ENCODE peak calls at places on chromosomes 6 and 20, in eight cellular contexts. Z, Y, I, R, O, E, K and D are unnamed samples.

GRCh38 chr6:154197176-154197850 is 158.3 kb downstream of the OPRM1 start:
- DNase-seq in Z (no peak), Y (peak), K (peak), E (no peak), I (peak), O (no peak), R (no peak), D (no peak)

GRCh38 chr6:5246141-5246869 is 14.4 kb downstream of the LYRM4 start:
- DNase-seq in E (no peak), Z (no peak), K (no peak), I (no peak), R (no peak), O (no peak), Y (no peak), D (no peak)

GRCh38 chr6:161366301-161366953 is 92.6 kb upstream of the AGPAT4 start:
- DNase-seq in R (no peak), Y (no peak), O (no peak), K (no peak), Z (no peak), I (no peak), E (no peak), D (no peak)

GRCh38 chr6:46053034-46053933 is 37.6 kb upstream of the CLIC5 start:
- DNase-seq in Z (no peak), R (no peak), I (no peak), K (no peak), O (peak), Y (peak), E (no peak), D (no peak)

GRCh38 chr6:87407531-87407895 is 259 bp upstream of the CFAP206 start:
- DNase-seq in O (peak), Z (no peak), Y (peak), E (no peak), R (no peak), I (peak), K (no peak), D (no peak)

GRCh38 chr6:3073382-3073781 is 5.1 kb downstream of the RIPK1 start:
- DNase-seq in I (no peak), E (no peak), Y (no peak), Z (no peak), K (no peak), O (peak), R (no peak), D (no peak)

GRCh38 chr6:149128489-149129145 is 188.9 kb upstream of the TAB2 start:
- DNase-seq in K (no peak), I (no peak), Z (no peak), O (no peak), Y (no peak), R (no peak), E (no peak), D (no peak)

GRCh38 chr20:43536817-43537440 is 21.9 kb upstream of the SGK2 start:
- DNase-seq in E (no peak), O (no peak), R (no peak), K (no peak), I (peak), Z (no peak), Y (peak), D (no peak)

GRCh38 chr6:1388927-1389790 is at the start of gene FOXF2:
- DNase-seq in O (no peak), K (no peak), Z (no peak), R (no peak), E (no peak), Y (no peak), I (peak), D (no peak)

GRCh38 chr6:114081730-114082129 is 110.8 kb upstream of the HDAC2 start:
- DNase-seq in I (no peak), R (no peak), Y (no peak), K (no peak), E (no peak), Z (no peak), O (no peak), D (no peak)

GRCh38 chr6:143485967-143486366 is 25.6 kb downstream of the FUCA2 start:
- DNase-seq in R (no peak), I (peak), K (no peak), Y (peak), Z (no peak), E (no peak), O (no peak), D (no peak)

GRCh38 chr6:38937839-38938613 is 110.6 kb upstream of the GLP1R start:
- DNase-seq in O (no peak), Z (no peak), K (no peak), E (no peak), I (no peak), Y (no peak), R (no peak), D (no peak)

GRCh38 chr6:38938741-38939140 is 109.8 kb upstream of the GLP1R start:
- DNase-seq in Z (no peak), R (no peak), K (no peak), O (no peak), I (no peak), E (no peak), Y (no peak), D (no peak)

GRCh38 chr6:38929560-38929959 is 119.0 kb upstream of the GLP1R start:
- DNase-seq in I (no peak), O (no peak), R (no peak), Z (no peak), Y (no peak), K (no peak), E (no peak), D (no peak)

GRCh38 chr6:38935051-38935450 is 113.5 kb upstream of the GLP1R start:
- DNase-seq in I (no peak), Y (no peak), R (no peak), E (no peak), K (no peak), Z (no peak), O (no peak), D (no peak)

DNA sequence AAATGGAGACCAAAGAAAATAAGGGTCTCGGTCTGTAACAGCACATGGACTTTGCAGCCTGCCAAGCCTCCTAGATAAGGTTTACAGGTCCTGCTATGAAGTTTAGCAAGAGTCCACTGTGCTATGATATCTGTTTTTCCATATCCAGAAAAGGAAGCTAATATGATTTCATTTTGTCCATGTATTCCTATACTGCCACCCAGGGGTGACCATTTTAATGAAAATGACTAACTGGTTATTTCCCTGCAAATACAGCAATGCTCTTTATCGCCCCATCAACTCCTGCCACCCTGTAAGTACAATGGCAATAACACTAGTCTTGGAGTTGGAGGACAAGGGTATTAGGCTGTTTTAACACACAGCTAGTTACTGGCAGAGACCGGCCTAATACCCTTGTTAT is 115.2 kb upstream of the GLP1R start:
- DNase-seq in I (peak), Y (peak), Z (no peak), K (peak), E (no peak), O (no peak), R (no peak), D (no peak)
- TF ChIP-seq CTCF in I (no peak), Y (peak), Z (no peak), K (peak), E (no peak), O (no peak), R (peak), D (no peak)

GRCh38 chr6:25960689-25961088 is 1.9 kb upstream of the TRIM38 start:
- DNase-seq in E (no peak), Z (no peak), R (no peak), K (no peak), Y (no peak), O (no peak), I (no peak), D (no peak)

GRCh38 chr6:25959890-25960531 is 2.6 kb upstream of the TRIM38 start:
- DNase-seq in Z (no peak), I (peak), R (no peak), E (no peak), O (no peak), K (no peak), Y (peak), D (no peak)

GRCh38 chr6:25962368-25963127 is at the start of gene TRIM38:
- DNase-seq in Z (peak), Y (peak), I (peak), O (peak), K (peak), R (no peak), E (peak), D (peak)

GRCh38 chr6:25963426-25964123 is 973 bp downstream of the TRIM38 start:
- DNase-seq in E (no peak), I (peak), Z (no peak), Y (peak), K (peak), O (no peak), R (no peak), D (no peak)

GRCh38 chr6:25961619-25962367 is 809 bp upstream of the TRIM38 start:
- DNase-seq in K (no peak), O (no peak), I (no peak), Y (peak), R (no peak), E (no peak), Z (no peak), D (no peak)
- TF ChIP-seq CTCF in K (no peak), O (no peak), I (no peak), Y (peak), R (no peak), E (no peak), Z (no peak), D (no peak)

GRCh38 chr20:12159266-12159665 is 241.6 kb downstream of the BTBD3 start:
- DNase-seq in R (no peak), I (no peak), O (no peak), K (no peak), Z (no peak), Y (no peak), E (no peak), D (no peak)

GRCh38 chr20:12152996-12153395 is 235.3 kb downstream of the BTBD3 start:
- DNase-seq in R (no peak), K (no peak), Y (peak), E (no peak), Z (no peak), O (no peak), I (peak), D (no peak)

GRCh38 chr20:12153616-12154015 is 235.9 kb downstream of the BTBD3 start:
- DNase-seq in E (no peak), R (no peak), O (no peak), Y (peak), Z (no peak), I (peak), K (no peak), D (no peak)

GRCh38 chr20:12156252-12156651 is 238.6 kb downstream of the BTBD3 start:
- DNase-seq in K (no peak), I (no peak), E (no peak), R (no peak), O (no peak), Z (no peak), Y (no peak), D (no peak)
- TF ChIP-seq CTCF in K (no peak), I (no peak), E (no peak), R (no peak), O (no peak), Z (no peak), Y (no peak), D (no peak)

GRCh38 chr6:49570474-49571079 is 20.1 kb downstream of the C6orf141 start:
- DNase-seq in R (no peak), Y (peak), E (no peak), I (no peak), O (no peak), K (no peak), Z (no peak), D (no peak)
- TF ChIP-seq CTCF in R (no peak), Y (peak), E (no peak), I (peak), O (no peak), K (peak), Z (no peak), D (no peak)

GRCh38 chr6:13328076-13328874 is at the start of gene TBC1D7:
- DNase-seq in K (peak), I (peak), R (peak), O (peak), Z (peak), Y (peak), E (peak), D (peak)
- TF ChIP-seq CTCF in K (peak), I (peak), R (peak), O (peak), Z (no peak), Y (peak), E (no peak), D (no peak)

GRCh38 chr6:112269165-112269564 is 14.8 kb upstream of the LAMA4 start:
- DNase-seq in E (no peak), Z (no peak), O (peak), K (no peak), I (peak), Y (peak), R (no peak), D (peak)
- TF ChIP-seq CTCF in E (no peak), Z (no peak), O (peak), K (no peak), I (peak), Y (peak), R (no peak), D (peak)

DNA sequence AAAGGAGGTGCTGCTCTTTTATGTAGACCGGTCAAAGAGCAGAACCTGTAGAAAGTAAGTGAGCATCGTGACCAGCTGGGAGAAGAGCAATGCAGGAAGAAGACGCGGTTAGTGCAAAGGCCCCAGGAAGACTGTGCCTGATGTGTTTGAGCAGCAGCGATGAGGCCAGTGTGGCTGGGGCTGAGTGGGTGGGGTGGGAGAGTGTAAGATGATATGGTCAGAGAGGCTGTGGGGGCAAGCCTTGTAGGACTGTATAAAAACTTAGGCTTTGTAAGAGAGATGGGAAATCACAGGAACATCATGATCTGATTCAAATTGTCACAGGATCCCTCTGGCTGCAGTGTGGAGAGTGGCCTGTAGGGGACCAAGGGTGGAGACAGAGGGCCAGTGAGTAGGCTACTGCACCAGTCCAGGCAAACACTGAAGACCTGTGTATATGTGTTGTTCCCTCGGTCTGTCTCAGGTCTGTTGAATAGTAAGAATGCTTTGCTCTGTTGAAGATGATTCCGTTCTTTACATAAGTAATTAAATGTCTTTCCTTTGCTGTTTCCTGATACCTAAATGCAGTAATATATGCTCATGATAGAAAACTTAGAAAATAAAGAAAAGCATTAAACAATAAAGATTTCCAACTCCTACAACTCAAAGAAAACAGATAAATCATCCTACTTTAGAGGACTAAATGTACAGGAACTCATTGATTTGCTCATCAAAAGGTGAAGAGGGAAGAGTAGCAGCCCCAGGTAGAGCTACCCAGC is 23.6 kb upstream of the WFDC2 start:
- DNase-seq in Z (no peak), E (no peak), K (peak), R (peak), O (no peak), I (peak), Y (peak), D (no peak)
- TF ChIP-seq CTCF in Z (peak), E (no peak), K (peak), R (peak), O (peak), I (peak), Y (peak), D (no peak)

GRCh38 chr6:67112120-67112519 is 1405.1 kb upstream of the EYS start:
- DNase-seq in I (no peak), Y (peak), O (no peak), Z (no peak), E (no peak), R (no peak), K (no peak), D (no peak)
- TF ChIP-seq CTCF in I (no peak), Y (no peak), O (no peak), Z (no peak), E (no peak), R (no peak), K (no peak), D (no peak)

DNA sequence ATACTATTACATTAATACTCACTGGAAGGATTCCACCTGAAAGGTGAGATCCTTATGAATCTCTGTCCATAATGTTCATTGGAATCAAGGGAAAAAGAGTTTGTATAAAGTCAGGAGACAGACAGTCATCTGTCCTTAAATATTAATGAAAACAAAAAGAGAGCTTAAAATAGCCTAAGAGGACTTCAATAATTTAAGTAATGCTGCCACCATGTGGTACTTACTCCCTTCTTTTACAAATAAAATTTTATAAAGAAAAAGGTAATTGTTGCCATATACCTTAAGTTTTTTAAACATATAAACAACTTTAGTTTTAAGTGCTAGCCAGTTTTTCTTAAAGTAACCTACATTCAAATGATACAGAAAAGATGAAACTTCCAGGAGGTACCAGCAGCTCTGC is 5.1 kb downstream of the BLOC1S5 start:
- DNase-seq in Z (no peak), Y (peak), R (no peak), K (no peak), O (no peak), E (no peak), I (peak), D (no peak)
- TF ChIP-seq CTCF in Z (peak), Y (peak), R (peak), K (peak), O (peak), E (peak), I (peak), D (peak)